ENCODE peak calls at places on chromosome 13, in four cellular contexts. V, L, O and U are unnamed samples.
A peak's percentile ranks its signal among the peaks of the same experiment; 100 is the strongest.

GRCh38 chr13:44470623-44471562 is 97.3 kb downstream of the SERP2 start:
- DNase-seq in V (no peak), O (peak; percentile 34), L (no peak), U (peak; percentile 29)

GRCh38 chr13:75566658-75567057 is 17.1 kb downstream of the UCHL3 start:
- DNase-seq in V (no peak), O (no peak), L (no peak), U (peak; percentile 31)

GRCh38 chr13:50419896-50420295 is 404.7 kb downstream of the KCNRG start:
- DNase-seq in L (no peak), V (no peak), O (no peak), U (no peak)

GRCh38 chr13:34748078-34748477 is 194.0 kb upstream of the NBEA start:
- DNase-seq in O (no peak), L (no peak), V (no peak), U (no peak)

GRCh38 chr13:101730420-101731000 is 278.0 kb downstream of the ITGBL1 start:
- DNase-seq in V (no peak), L (no peak), O (no peak), U (no peak)

GRCh38 chr13:24681930-24682329 is 1.7 kb downstream of the ATP12A start:
- DNase-seq in V (no peak), L (no peak), O (no peak), U (no peak)

GRCh38 chr13:45718063-45718462 is 15.9 kb downstream of the CBY2 start:
- DNase-seq in V (no peak), L (no peak), O (peak; percentile 21), U (peak; percentile 13)

GRCh38 chr13:64293923-64294322 is 2878.3 kb upstream of the PCDH20 start:
- DNase-seq in V (no peak), L (no peak), O (no peak), U (no peak)

GRCh38 chr13:99523838-99524237 is 22.6 kb downstream of the TM9SF2 start:
- DNase-seq in V (no peak), L (no peak), O (no peak), U (no peak)

GRCh38 chr13:25678398-25678797 is 306.6 kb downstream of the ATP8A2 start:
- DNase-seq in V (no peak), L (no peak), O (no peak), U (no peak)

GRCh38 chr13:59012731-59013130 is 1151.0 kb downstream of the DIAPH3 start:
- DNase-seq in L (no peak), V (peak; percentile 26), O (no peak), U (no peak)

GRCh38 chr13:98746968-98747367 is 5.5 kb downstream of the SLC15A1 start:
- DNase-seq in V (no peak), O (no peak), L (no peak), U (peak; percentile 60)

GRCh38 chr13:47178090-47178950 is 281.5 kb upstream of the HTR2A start:
- DNase-seq in L (no peak), O (peak; percentile 12), V (no peak), U (no peak)

GRCh38 chr13:40230833-40231266 is 435.6 kb downstream of the FOXO1 start:
- DNase-seq in O (no peak), L (no peak), V (no peak), U (no peak)

GRCh38 chr13:35139591-35139990 is 197.5 kb downstream of the NBEA start:
- DNase-seq in O (no peak), L (no peak), V (no peak), U (no peak)

GRCh38 chr13:46489586-46490023 is 63.4 kb upstream of the LRCH1 start:
- DNase-seq in O (no peak), L (no peak), V (no peak), U (no peak)

GRCh38 chr13:110390572-110390971 is 83.5 kb downstream of the COL4A2 start:
- DNase-seq in L (no peak), O (no peak), V (no peak), U (no peak)

GRCh38 chr13:110388141-110388943 is 81.3 kb downstream of the COL4A2 start:
- DNase-seq in V (peak; percentile 29), O (no peak), L (no peak), U (no peak)

GRCh38 chr13:110382830-110383229 is 75.7 kb downstream of the COL4A2 start:
- DNase-seq in L (no peak), V (no peak), O (no peak), U (no peak)

GRCh38 chr13:110391273-110391672 is 84.2 kb downstream of the COL4A2 start:
- DNase-seq in O (no peak), L (no peak), V (no peak), U (no peak)

DNA sequence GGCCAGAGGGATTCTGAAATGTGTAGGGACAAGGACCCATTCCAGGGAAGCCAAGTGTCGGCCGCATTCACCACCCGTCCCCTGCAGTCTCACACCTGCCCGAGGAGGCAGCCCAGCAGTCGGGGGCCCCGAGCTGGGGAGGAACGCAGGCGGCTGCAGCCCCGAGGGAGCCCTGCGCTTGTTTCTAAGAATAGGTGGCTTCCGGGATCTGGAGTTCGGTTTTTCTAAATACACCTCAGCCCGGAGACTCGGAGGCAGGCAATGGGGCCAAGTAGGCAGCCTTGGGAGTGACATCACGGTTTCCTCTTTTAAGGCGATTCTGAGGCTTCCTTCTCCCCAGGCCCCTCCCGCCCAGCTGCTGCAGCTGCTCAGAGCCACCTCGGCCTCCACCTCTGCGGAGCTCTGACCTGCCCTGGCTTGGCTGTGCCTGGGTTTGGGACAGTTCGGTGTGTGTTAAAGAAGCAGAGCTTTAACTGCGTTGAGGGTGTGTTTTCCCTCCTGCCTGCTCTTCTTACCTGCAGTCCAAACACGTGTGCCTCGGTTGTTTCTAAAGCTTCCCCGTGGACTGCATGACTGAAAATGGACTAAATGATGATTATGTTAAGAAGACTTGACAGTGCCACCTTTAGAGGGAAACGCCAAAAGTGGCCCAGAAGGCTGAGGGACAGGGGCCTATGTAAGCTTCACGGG is 80.5 kb downstream of the COL4A2 start:
- DNase-seq in O (no peak), L (no peak), V (peak; percentile 56), U (no peak)
- TF ChIP-seq TCF7 in O (no peak), L (no peak), V (no peak), U (no peak)

DNA sequence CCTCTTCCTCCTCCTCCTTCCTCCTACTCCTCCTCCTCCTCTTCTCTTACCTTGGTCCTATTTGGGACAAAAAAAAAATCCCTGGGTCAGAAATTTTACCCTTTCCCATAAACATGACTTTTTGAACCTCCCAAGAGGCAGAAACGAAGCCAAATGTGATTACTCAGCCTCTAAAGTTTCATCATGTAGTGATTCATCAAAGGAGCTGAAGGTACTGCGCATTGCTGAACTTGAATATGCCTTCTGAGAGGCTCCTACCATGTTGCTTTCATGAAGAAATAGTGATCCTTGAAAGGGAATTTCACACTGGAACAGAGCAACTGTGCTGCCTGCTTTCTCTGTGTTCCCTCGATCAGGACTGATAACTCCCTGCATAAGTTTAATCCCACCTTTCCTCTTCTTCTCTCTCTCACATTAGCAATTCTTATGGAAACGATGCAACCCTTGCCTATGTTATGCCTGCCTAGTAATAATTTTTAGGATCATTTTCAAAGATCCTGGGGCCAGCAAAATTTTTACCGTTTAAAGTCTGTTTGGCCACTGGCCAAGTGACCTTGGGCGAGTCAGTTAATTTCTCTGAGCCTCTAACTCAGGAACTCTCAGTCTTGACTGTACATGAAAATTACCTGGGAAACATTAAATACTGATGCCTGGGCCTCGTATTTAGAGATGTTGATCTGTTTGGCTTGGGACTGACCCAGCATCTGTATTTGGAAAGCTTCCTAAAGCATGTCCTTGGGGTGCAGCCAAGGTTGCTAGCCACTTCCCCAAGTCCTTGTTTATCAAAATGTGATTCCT is 149.5 kb downstream of the DCT start:
- DNase-seq in V (no peak), L (no peak), O (no peak), U (peak; percentile 28)
- TF ChIP-seq TCF7 in V (no peak), L (no peak), O (no peak), U (peak; percentile 28)

GRCh38 chr13:53015971-53016370 is 12.6 kb upstream of the OLFM4 start:
- DNase-seq in L (no peak), V (no peak), O (no peak), U (no peak)

GRCh38 chr13:53017433-53017970 is 11.1 kb upstream of the OLFM4 start:
- DNase-seq in V (no peak), L (no peak), O (no peak), U (no peak)

GRCh38 chr13:53012707-53013106 is 15.9 kb upstream of the OLFM4 start:
- DNase-seq in O (no peak), L (no peak), V (no peak), U (no peak)

GRCh38 chr13:53013113-53013512 is 15.5 kb upstream of the OLFM4 start:
- DNase-seq in V (no peak), L (no peak), O (no peak), U (no peak)

DNA sequence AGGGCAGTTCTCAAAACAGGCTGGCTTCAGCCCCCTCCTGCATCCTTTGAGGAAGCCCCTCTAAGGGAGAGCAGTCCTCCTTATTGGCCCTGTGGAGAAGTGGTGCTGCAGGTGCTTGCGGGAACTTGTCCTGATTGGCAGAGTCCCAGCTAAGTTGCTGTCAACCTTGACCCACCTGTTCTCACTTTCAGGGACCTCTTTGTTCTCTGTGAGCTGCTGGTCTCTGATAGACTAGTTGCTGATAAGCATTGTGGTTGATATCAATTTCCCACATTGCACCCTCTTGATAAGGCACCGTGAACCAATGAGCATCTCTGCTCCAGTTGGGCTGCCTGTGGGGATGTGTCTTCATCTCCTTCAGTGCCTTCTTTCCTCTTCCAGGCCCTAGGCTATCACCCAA is 13.6 kb upstream of the OLFM4 start:
- DNase-seq in L (no peak), O (no peak), V (no peak), U (no peak)
- TF ChIP-seq TCF7 in L (no peak), O (no peak), V (no peak), U (no peak)

GRCh38 chr13:26971990-26972888 is 199.4 kb downstream of the USP12 start:
- DNase-seq in V (peak; percentile 61), L (no peak), O (peak; percentile 52), U (peak; percentile 74)
- TF ChIP-seq TCF7 in V (no peak), L (no peak), O (no peak), U (no peak)

GRCh38 chr13:113093580-113094409 is 11.8 kb upstream of the F7 start:
- DNase-seq in O (no peak), V (no peak), L (no peak), U (no peak)
- TF ChIP-seq TCF7 in O (no peak), V (no peak), L (no peak), U (no peak)

GRCh38 chr13:60019119-60019993 is 144.4 kb downstream of the DIAPH3 start:
- DNase-seq in V (no peak), L (peak; percentile 17), O (no peak), U (peak; percentile 3)
- TF ChIP-seq TCF7 in V (no peak), L (no peak), O (no peak), U (no peak)

GRCh38 chr13:21216332-21216731 is 39.9 kb downstream of the MRPL57 start:
- DNase-seq in V (no peak), O (no peak), L (no peak), U (no peak)
- TF ChIP-seq TCF7 in V (no peak), O (no peak), L (no peak), U (no peak)

DNA sequence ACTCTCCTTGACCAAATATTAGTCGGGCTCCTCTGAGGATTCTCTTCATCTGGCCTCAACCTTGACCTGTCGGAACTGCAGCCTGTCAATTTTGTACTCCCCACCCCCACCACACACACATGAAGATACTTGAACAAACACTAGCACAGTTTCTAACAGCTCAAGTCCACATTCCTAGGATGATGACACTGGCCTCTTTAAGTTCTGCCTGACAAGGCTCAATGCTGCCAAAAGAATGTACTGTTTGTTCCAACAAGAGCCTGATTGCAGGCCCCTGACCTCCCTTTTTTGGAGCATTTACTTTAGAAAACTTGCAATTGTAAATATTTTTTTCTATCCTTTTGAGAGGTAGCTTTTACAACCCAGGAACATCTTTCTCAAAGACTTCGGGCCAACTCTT is 169.2 kb upstream of the IRS2 start:
- DNase-seq in V (no peak), L (no peak), O (no peak), U (peak; percentile 3)
- TF ChIP-seq TCF7 in V (no peak), L (no peak), O (no peak), U (no peak)